ENCODE peak calls at places on chromosome 19, in four cellular contexts. A is suprapubic skin, C is fibroblast of lung, V is ascending aorta. U is an unnamed sample. For H3K4me1, the result is how much of the 10 kb centered on the place peaks cover.

GRCh38 chr19:44889830-44890365 is 1.2 kb upstream of the TOMM40 start:
- DNase-seq in A (no peak), C (no peak), V (no peak), U (no peak)

GRCh38 chr19:9075064-9075964 is 11.5 kb upstream of the OR1M1 start:
- DNase-seq in C (peak), V (no peak), A (no peak), U (peak)

GRCh38 chr19:17385878-17386611 is 8.0 kb downstream of the CCDC194 start:
- DNase-seq in V (no peak), C (peak), A (no peak), U (peak)

GRCh38 chr19:7063339-7063738 is 4.9 kb upstream of the MBD3L3 start:
- DNase-seq in V (no peak), C (no peak), A (no peak), U (no peak)

GRCh38 chr19:17766543-17767131 is 15.4 kb downstream of the FCHO1 start:
- DNase-seq in A (peak), V (no peak), C (peak), U (peak)

GRCh38 chr19:6875218-6875617 is 12.2 kb upstream of the ADGRE1 start:
- DNase-seq in C (no peak), V (no peak), A (no peak), U (no peak)

GRCh38 chr19:33219261-33219812 is 6.3 kb downstream of the SLC7A10 start:
- DNase-seq in A (no peak), V (no peak), C (no peak), U (no peak)

GRCh38 chr19:12975221-12975756 is 5.9 kb downstream of the DAND5 start:
- DNase-seq in V (no peak), C (no peak), A (no peak), U (no peak)

GRCh38 chr19:38549061-38549460 is 68.7 kb downstream of the MAP4K1 start:
- DNase-seq in A (no peak), C (no peak), V (no peak), U (no peak)

GRCh38 chr19:16978156-16978555 is 48.5 kb downstream of the CPAMD8 start:
- DNase-seq in C (no peak), V (no peak), A (no peak), U (no peak)

GRCh38 chr19:50003810-50004419 is 21.3 kb downstream of the VRK3 start:
- DNase-seq in C (peak), V (peak), A (no peak), U (no peak)

GRCh38 chr19:15154002-15154612 is 46.7 kb downstream of the NOTCH3 start:
- DNase-seq in C (peak), V (no peak), A (no peak), U (no peak)

GRCh38 chr19:55227241-55228014 is 1.1 kb downstream of the TMEM86B start:
- DNase-seq in C (no peak), V (no peak), A (no peak), U (no peak)

GRCh38 chr19:38385057-38385803 is 2.6 kb downstream of the GGN start:
- DNase-seq in A (no peak), C (no peak), V (no peak), U (no peak)

GRCh38 chr19:49592486-49593232 is 1.7 kb downstream of the PRR12 start:
- DNase-seq in C (no peak), V (no peak), A (no peak), U (no peak)

GRCh38 chr19:51712461-51713081 is 11.2 kb downstream of the HAS1 start:
- DNase-seq in C (peak), A (no peak), V (no peak), U (no peak)

GRCh38 chr19:49997709-49998108 is 27.5 kb downstream of the VRK3 start:
- DNase-seq in A (no peak), C (peak), V (no peak), U (no peak)

GRCh38 chr19:6271251-6271650 is 8.5 kb downstream of the MLLT1 start:
- DNase-seq in A (no peak), V (no peak), C (peak), U (peak)

GRCh38 chr19:19477705-19478383 is 37.5 kb downstream of the TSSK6 start:
- DNase-seq in V (no peak), A (peak), C (no peak), U (peak)

GRCh38 chr19:11142528-11143171 is 12.9 kb downstream of the SPC24 start:
- DNase-seq in V (peak), A (peak), C (peak), U (peak)

GRCh38 chr19:18436651-18437478 is 1.1 kb downstream of the ISYNA1 start:
- DNase-seq in C (peak), A (peak), V (no peak), U (peak)

GRCh38 chr19:10091370-10091687 is 5.2 kb downstream of the SHFL start:
- DNase-seq in V (no peak), C (no peak), A (no peak), U (peak)

GRCh38 chr19:33621811-33622504 is at the start of gene CHST8:
- DNase-seq in A (no peak), C (no peak), V (no peak), U (no peak)

GRCh38 chr19:2043269-2043641 is 7.8 kb downstream of the MKNK2 start:
- DNase-seq in C (no peak), V (no peak), A (peak), U (peak)

GRCh38 chr19:2045501-2046045 is 5.5 kb downstream of the MKNK2 start:
- DNase-seq in V (no peak), C (no peak), A (no peak), U (peak)

GRCh38 chr19:2046046-2046907 is 4.8 kb downstream of the MKNK2 start:
- DNase-seq in C (no peak), A (no peak), V (no peak), U (peak)

GRCh38 chr19:2043864-2044708 is 7.0 kb downstream of the MKNK2 start:
- DNase-seq in C (no peak), V (no peak), A (peak), U (peak)

GRCh38 chr19:2044709-2045500 is 6.1 kb downstream of the MKNK2 start:
- DNase-seq in V (no peak), A (no peak), C (no peak), U (peak)
- H3K4me1 ChIP-seq in V (under half), A (half or more), C (under half), U (half or more)

DNA sequence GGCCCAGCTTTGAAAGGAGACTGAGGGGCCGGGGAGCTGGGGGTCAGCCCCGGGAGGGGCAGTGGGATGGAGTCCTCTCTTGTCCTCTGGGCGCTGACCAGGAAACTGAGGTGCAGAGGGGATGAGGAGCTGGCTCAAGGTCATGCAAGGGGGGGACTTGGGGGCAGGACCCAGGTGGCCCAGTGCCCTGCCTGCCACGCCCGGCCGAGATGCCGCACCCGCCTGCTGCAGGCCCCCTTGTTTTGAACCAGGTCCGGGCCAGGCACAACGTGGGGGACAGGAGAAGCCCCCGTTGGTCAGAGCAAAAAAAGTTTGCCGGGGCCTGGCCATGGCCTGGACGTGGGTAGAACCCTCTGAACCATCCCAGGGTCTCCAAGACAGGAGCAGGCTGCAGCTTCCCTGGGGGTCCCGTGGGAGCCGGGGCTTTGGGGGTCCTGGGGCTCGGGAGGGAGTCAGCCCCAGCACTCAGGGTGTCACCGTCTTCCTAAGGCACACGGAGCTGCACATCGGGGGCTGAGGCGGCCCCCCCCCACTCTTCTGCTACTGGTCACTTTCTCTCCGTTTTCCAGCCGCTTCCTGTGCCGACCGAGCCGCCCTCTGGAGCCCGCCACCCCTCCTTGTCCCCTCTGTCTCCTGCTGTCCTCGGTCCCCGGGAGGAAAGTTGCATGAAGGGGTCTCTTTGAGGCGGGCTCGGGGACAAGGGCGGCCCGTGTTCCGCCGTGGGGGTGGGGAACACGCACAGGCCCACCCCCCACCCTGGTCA is 1.4 kb downstream of the EFNA2 start:
- DNase-seq in V (no peak), A (no peak), C (no peak), U (no peak)
- H3K4me1 ChIP-seq in V (under half), A (under half), C (under half), U (under half)

GRCh38 chr19:14101003-14101545 is 10.5 kb upstream of the SAMD1 start:
- DNase-seq in A (no peak), C (no peak), V (no peak), U (no peak)

GRCh38 chr19:14103310-14103709 is 12.8 kb upstream of the SAMD1 start:
- DNase-seq in A (no peak), V (no peak), C (no peak), U (no peak)

GRCh38 chr19:14105680-14106079 is 11.9 kb downstream of the PRKACA start:
- DNase-seq in A (no peak), C (no peak), V (no peak), U (no peak)

GRCh38 chr19:14102102-14102696 is 11.6 kb upstream of the SAMD1 start:
- DNase-seq in A (no peak), V (no peak), C (no peak), U (no peak)

GRCh38 chr19:14102756-14103155 is 12.2 kb upstream of the SAMD1 start:
- DNase-seq in A (no peak), V (no peak), C (no peak), U (no peak)
- H3K4me1 ChIP-seq in A (under half), V (under half), C (under half), U (under half)

GRCh38 chr19:54158812-54159351 is 639 bp downstream of the LENG1 start:
- DNase-seq in C (no peak), A (no peak), V (no peak), U (no peak)

GRCh38 chr19:54160948-54161347 is 1.4 kb upstream of the LENG1 start:
- DNase-seq in V (no peak), C (no peak), A (no peak), U (peak)

GRCh38 chr19:54160182-54160811 is 776 bp upstream of the LENG1 start:
- DNase-seq in V (no peak), C (no peak), A (no peak), U (peak)

GRCh38 chr19:54156953-54157352 is 2.6 kb downstream of the LENG1 start:
- DNase-seq in C (no peak), A (no peak), V (no peak), U (no peak)

GRCh38 chr19:54159352-54160181 is at the start of gene LENG1:
- DNase-seq in A (peak), V (peak), C (peak), U (peak)
- H3K4me1 ChIP-seq in A (half or more), V (under half), C (under half), U (under half)

DNA sequence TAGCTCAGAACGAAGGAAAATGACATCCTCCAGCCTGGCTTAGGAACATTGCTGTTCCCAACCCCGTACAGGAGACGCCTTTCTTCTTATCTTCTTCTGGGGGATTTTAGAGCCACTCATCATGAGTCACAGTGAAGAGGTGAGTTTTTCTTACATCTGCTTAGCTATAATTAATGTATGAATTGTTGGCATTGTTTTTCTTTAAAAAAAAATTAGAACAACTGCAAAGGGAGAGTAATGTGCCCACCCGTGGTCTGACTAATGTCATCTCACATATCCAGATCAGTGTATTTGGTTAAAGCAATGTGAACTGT is 310.6 kb upstream of the TSHZ3 start:
- DNase-seq in V (no peak), A (no peak), C (no peak), U (no peak)
- H3K4me1 ChIP-seq in V (under half), A (under half), C (under half), U (under half)

GRCh38 chr19:46141421-46141820 is 6.6 kb upstream of the IGFL2 start:
- DNase-seq in A (no peak), C (no peak), V (no peak), U (no peak)

GRCh38 chr19:46142294-46142693 is 5.7 kb upstream of the IGFL2 start:
- DNase-seq in V (no peak), A (no peak), C (no peak), U (no peak)

GRCh38 chr19:46134527-46134926 is 10.0 kb upstream of the IGFL3 start:
- DNase-seq in V (no peak), A (no peak), C (peak), U (no peak)

GRCh38 chr19:46133777-46134231 is 9.3 kb upstream of the IGFL3 start:
- DNase-seq in C (peak), A (no peak), V (no peak), U (no peak)

GRCh38 chr19:46137915-46138473 is 10.0 kb upstream of the IGFL2 start:
- DNase-seq in A (no peak), V (no peak), C (no peak), U (no peak)
- H3K4me1 ChIP-seq in A (under half), V (under half), C (under half), U (under half)

U was measured in kidney.